ENCODE peak calls at places on chromosomes 11 and 22, in six cellular contexts. Y is A549; T is pancreas; Z is right atrium auricular region; O is effector memory CD4-positive, alpha-beta T cell; P is heart right ventricle. N is an unnamed sample.
A peak's percentile ranks its signal among the peaks of the same experiment; 100 is the strongest.

GRCh38 chr11:65183201-65183891 is 1.6 kb downstream of the CAPN1 start:
- DNase-seq in O (no peak), Y (no peak), T (peak; percentile 67), Z (no peak), P (no peak), N (peak; percentile 46)

GRCh38 chr22:32324505-32325415 is 32.9 kb upstream of the RFPL3 start:
- DNase-seq in P (no peak), O (no peak), Y (no peak), Z (peak; percentile 55), T (no peak), N (peak; percentile 27)

GRCh38 chr11:125166347-125166841 is 1.8 kb downstream of the PKNOX2 start:
- DNase-seq in P (no peak), Y (no peak), Z (no peak), T (peak; percentile 33), O (no peak), N (no peak)

GRCh38 chr11:86990520-86990919 is 35.3 kb upstream of the FZD4 start:
- DNase-seq in Z (no peak), Y (peak; percentile 22), T (no peak), P (no peak), O (no peak), N (no peak)

GRCh38 chr22:46688949-46689348 is 49.1 kb downstream of the CERK start:
- DNase-seq in T (no peak), Z (no peak), O (no peak), Y (no peak), P (peak; percentile 76), N (no peak)

GRCh38 chr22:38881464-38881871 is 9.5 kb upstream of the CBX6 start:
- DNase-seq in T (peak; percentile 65), Z (peak; percentile 90), P (no peak), Y (no peak), O (no peak), N (peak; percentile 67)

GRCh38 chr22:45448431-45448830 is 34.9 kb downstream of the RIBC2 start:
- DNase-seq in T (no peak), O (no peak), Z (peak; percentile 90), P (peak; percentile 38), Y (no peak), N (peak; percentile 39)

GRCh38 chr11:42329930-42330555 is 870.6 kb upstream of the LRRC4C start:
- DNase-seq in Y (no peak), T (no peak), O (no peak), P (no peak), Z (no peak), N (no peak)

GRCh38 chr22:42769574-42770447 is 49.1 kb upstream of the A4GALT start:
- DNase-seq in O (no peak), Z (peak; percentile 90), T (peak; percentile 79), P (peak; percentile 61), Y (peak; percentile 51), N (peak; percentile 52)

GRCh38 chr11:28799316-28799715 is 691.1 kb downstream of the METTL15 start:
- DNase-seq in P (no peak), Z (no peak), Y (no peak), T (no peak), O (no peak), N (no peak)

GRCh38 chr22:27816552-27816951 is 15.0 kb upstream of the MN1 start:
- DNase-seq in Z (no peak), P (no peak), O (no peak), Y (no peak), T (no peak), N (no peak)

GRCh38 chr11:80330302-80330701 is 889.5 kb upstream of the TENM4 start:
- DNase-seq in P (no peak), T (no peak), Z (no peak), Y (no peak), O (no peak), N (no peak)

GRCh38 chr11:79185351-79185750 is 255.5 kb downstream of the TENM4 start:
- DNase-seq in Y (no peak), Z (no peak), T (no peak), O (no peak), P (no peak), N (no peak)

GRCh38 chr11:128181090-128181485 is 406.3 kb downstream of the ETS1 start:
- DNase-seq in P (no peak), T (no peak), Y (no peak), O (no peak), Z (no peak), N (no peak)

GRCh38 chr11:95911369-95911759 is 12.5 kb downstream of the MTMR2 start:
- DNase-seq in Y (no peak), O (no peak), P (no peak), Z (no peak), T (no peak), N (no peak)

GRCh38 chr11:69437876-69438205 is 43.6 kb upstream of the LINC01488 start:
- DNase-seq in T (no peak), P (no peak), Y (no peak), O (no peak), Z (no peak), N (no peak)
- H3K4me1 ChIP-seq in T (no peaks in the 10 kb centered on the region), P (peaks cover 9% of the 10 kb centered on the region), Y (peaks cover 24% of the 10 kb centered on the region), O (no peaks in the 10 kb centered on the region), Z (peaks cover 7% of the 10 kb centered on the region), N (peaks cover 3% of the 10 kb centered on the region)

GRCh38 chr22:29596408-29596807 is 7.0 kb upstream of the NF2 start:
- DNase-seq in T (no peak), Z (no peak), O (no peak), P (no peak), Y (no peak), N (no peak)
- H3K4me3 ChIP-seq in T (no peak overlapping the region), Z (no peak overlapping the region), O (no peak overlapping the region), P (no peak overlapping the region), Y (no peak overlapping the region), N (no peak overlapping the region)

GRCh38 chr11:2931416-2931746 is 2.2 kb upstream of the PHLDA2 start:
- DNase-seq in P (no peak), O (no peak), Y (no peak), T (no peak), Z (no peak), N (no peak)
- H3K27ac ChIP-seq in P (no peak overlapping the region), O (no peak overlapping the region), Y (no peak overlapping the region), T (no peak overlapping the region), Z (no peak overlapping the region), N (no peak overlapping the region)

DNA sequence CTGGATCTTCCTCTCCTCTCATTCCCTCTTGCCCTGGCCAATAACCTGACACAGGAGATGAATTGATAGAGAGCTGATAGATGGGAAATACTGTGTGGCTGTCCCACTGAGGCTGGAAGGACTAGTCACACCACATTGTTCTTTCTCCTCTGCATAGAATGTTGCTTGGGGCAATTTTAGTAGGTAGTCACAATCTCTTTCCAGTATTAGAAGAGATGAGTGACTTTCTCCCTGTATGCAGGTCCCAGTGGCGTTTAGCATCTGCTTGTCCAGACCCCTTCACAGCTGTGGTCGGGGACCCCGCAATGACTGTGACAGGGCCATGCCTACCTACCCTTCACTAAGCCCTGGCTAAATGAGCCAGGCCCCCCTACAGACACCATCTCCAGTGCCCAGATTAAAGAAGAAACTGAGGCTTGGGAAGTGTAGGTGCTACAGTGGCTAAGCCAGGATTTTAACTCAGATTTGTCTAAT is 24.0 kb upstream of the P2RY2 start:
- DNase-seq in Y (no peak), O (no peak), P (no peak), Z (no peak), T (no peak), N (no peak)
- H3K4me1 ChIP-seq in Y (peaks cover 63% of the 10 kb centered on the region), O (no peaks in the 10 kb centered on the region), P (peaks cover 12% of the 10 kb centered on the region), Z (no peaks in the 10 kb centered on the region), T (no peaks in the 10 kb centered on the region), N (peaks cover 2% of the 10 kb centered on the region)

GRCh38 chr11:69382131-69383128 is 88.5 kb downstream of the MYEOV start:
- DNase-seq in T (no peak), Z (peak; percentile 72), Y (no peak), P (peak; percentile 42), O (no peak), N (no peak)
- H3K4me3 ChIP-seq in T (no peak overlapping the region), Z (peak overlapping the region; percentile 12), Y (no peak overlapping the region), P (no peak overlapping the region), O (no peak overlapping the region), N (no peak overlapping the region)

GRCh38 chr11:2555891-2556290 is 111.1 kb downstream of the KCNQ1 start:
- DNase-seq in P (no peak), T (no peak), Z (no peak), O (no peak), Y (no peak), N (no peak)

GRCh38 chr11:2553886-2554285 is 109.1 kb downstream of the KCNQ1 start:
- DNase-seq in O (no peak), Z (no peak), T (no peak), Y (no peak), P (no peak), N (no peak)

GRCh38 chr11:2553198-2553597 is 108.4 kb downstream of the KCNQ1 start:
- DNase-seq in Z (no peak), Y (no peak), T (no peak), O (no peak), P (no peak), N (no peak)

GRCh38 chr11:2555376-2555775 is 110.6 kb downstream of the KCNQ1 start:
- DNase-seq in Y (no peak), Z (no peak), O (no peak), P (no peak), T (no peak), N (no peak)

DNA sequence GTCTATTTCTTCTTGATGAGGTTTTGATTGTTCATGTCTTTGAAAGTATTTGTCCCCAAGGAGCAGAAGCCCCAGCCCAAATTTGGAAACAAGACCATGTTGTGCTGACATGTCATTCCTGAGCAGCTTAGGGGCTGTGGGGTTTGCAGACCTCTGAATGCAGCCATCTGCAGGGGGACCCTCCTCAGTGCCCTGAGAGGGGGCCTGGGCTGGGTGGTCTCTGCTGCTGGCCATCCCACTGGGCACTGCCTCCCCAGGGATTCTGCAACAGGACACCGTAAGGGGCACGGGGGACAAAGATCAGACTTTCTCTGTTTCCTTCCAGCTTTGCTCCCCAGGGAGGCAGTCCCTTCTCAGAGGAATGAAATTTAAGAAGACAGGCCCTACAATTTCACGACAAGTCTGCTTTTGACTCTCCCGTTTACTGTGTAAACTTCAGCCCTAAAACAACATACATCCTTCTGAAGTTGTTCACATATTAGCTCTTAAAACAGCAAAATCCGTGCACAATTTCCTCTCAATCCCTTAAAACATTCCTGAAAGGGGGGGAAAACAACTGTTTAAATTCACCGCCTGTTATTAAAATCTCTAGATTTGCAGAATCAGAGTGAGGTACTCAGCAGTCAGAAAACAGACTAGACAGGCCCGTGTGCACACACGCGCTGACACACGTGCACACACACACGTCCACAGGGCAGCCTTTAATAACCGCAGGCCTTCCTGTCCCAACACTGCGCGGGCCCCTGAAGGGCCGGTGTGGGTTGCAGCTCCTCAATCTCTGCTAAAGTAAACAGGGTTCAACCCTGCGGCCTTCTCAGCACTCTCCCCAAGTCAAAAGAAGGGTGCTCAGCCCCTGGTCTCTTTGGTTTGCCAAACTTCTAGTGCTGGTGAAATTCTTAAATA is 109.8 kb downstream of the KCNQ1 start:
- DNase-seq in P (no peak), O (no peak), Y (no peak), Z (no peak), T (no peak), N (no peak)
- H3K27ac ChIP-seq in P (no peak overlapping the region), O (no peak overlapping the region), Y (no peak overlapping the region), Z (no peak overlapping the region), T (no peak overlapping the region), N (no peak overlapping the region)